ENCODE peak calls at places on chromosomes 12 and 14, in eight cellular contexts. One of them, this sample, is unnamed.

GRCh38 chr14:77307099-77307496 is 13.6 kb downstream of the POMT2 start:
- DNase-seq in PC-3: no peak
- DNase-seq in dorsolateral prefrontal cortex: peak
- DNase-seq in A673: no peak
- DNase-seq in endodermal cell: no peak
- DNase-seq in H1: no peak
- DNase-seq in psoas muscle: no peak
- DNase-seq in thoracic aorta: no peak
- DNase-seq in this sample: no peak

GRCh38 chr12:50066402-50066801 is 9.0 kb downstream of the ASIC1 start:
- DNase-seq in thoracic aorta: peak
- DNase-seq in endodermal cell: peak
- DNase-seq in psoas muscle: no peak
- DNase-seq in dorsolateral prefrontal cortex: no peak
- DNase-seq in PC-3: no peak
- DNase-seq in H1: no peak
- DNase-seq in A673: no peak
- DNase-seq in this sample: no peak

GRCh38 chr14:75519826-75520692 is 2.2 kb upstream of the BATF start:
- DNase-seq in A673: no peak
- DNase-seq in PC-3: peak
- DNase-seq in psoas muscle: no peak
- DNase-seq in endodermal cell: no peak
- DNase-seq in dorsolateral prefrontal cortex: no peak
- DNase-seq in thoracic aorta: no peak
- DNase-seq in H1: no peak
- DNase-seq in this sample: no peak

GRCh38 chr14:51442513-51443175 is 202.6 kb downstream of the TMX1 start:
- DNase-seq in psoas muscle: no peak
- DNase-seq in PC-3: peak
- DNase-seq in dorsolateral prefrontal cortex: no peak
- DNase-seq in endodermal cell: no peak
- DNase-seq in thoracic aorta: no peak
- DNase-seq in A673: no peak
- DNase-seq in H1: no peak
- DNase-seq in this sample: peak

GRCh38 chr14:30317729-30318128 is 241.2 kb upstream of the G2E3 start:
- DNase-seq in dorsolateral prefrontal cortex: no peak
- DNase-seq in PC-3: no peak
- DNase-seq in psoas muscle: no peak
- DNase-seq in endodermal cell: no peak
- DNase-seq in A673: no peak
- DNase-seq in H1: no peak
- DNase-seq in thoracic aorta: no peak
- DNase-seq in this sample: no peak

GRCh38 chr12:38880288-38880687 is 25.1 kb downstream of the CPNE8 start:
- DNase-seq in H1: no peak
- DNase-seq in PC-3: no peak
- DNase-seq in dorsolateral prefrontal cortex: no peak
- DNase-seq in thoracic aorta: no peak
- DNase-seq in A673: no peak
- DNase-seq in endodermal cell: no peak
- DNase-seq in psoas muscle: no peak
- DNase-seq in this sample: no peak

GRCh38 chr12:101889216-101889752 is 11.9 kb downstream of the DRAM1 start:
- DNase-seq in thoracic aorta: no peak
- DNase-seq in H1: no peak
- DNase-seq in psoas muscle: no peak
- DNase-seq in endodermal cell: no peak
- DNase-seq in PC-3: no peak
- DNase-seq in A673: no peak
- DNase-seq in dorsolateral prefrontal cortex: no peak
- DNase-seq in this sample: no peak

GRCh38 chr14:68590233-68590535 is 202.7 kb downstream of the ZFP36L1 start:
- DNase-seq in PC-3: no peak
- DNase-seq in dorsolateral prefrontal cortex: no peak
- DNase-seq in endodermal cell: no peak
- DNase-seq in H1: no peak
- DNase-seq in A673: no peak
- DNase-seq in thoracic aorta: no peak
- DNase-seq in psoas muscle: no peak
- DNase-seq in this sample: no peak

GRCh38 chr12:92502417-92503028 is 200.3 kb upstream of the PLEKHG7 start:
- DNase-seq in A673: no peak
- DNase-seq in H1: no peak
- DNase-seq in endodermal cell: no peak
- DNase-seq in dorsolateral prefrontal cortex: no peak
- DNase-seq in thoracic aorta: no peak
- DNase-seq in psoas muscle: no peak
- DNase-seq in PC-3: peak
- DNase-seq in this sample: no peak

GRCh38 chr12:11822071-11822818 is 172.8 kb downstream of the ETV6 start:
- DNase-seq in thoracic aorta: no peak
- DNase-seq in A673: peak
- DNase-seq in endodermal cell: no peak
- DNase-seq in H1: no peak
- DNase-seq in PC-3: no peak
- DNase-seq in dorsolateral prefrontal cortex: no peak
- DNase-seq in psoas muscle: no peak
- DNase-seq in this sample: peak

GRCh38 chr12:106903241-106903950 is 52.3 kb upstream of the TMEM263 start:
- DNase-seq in PC-3: peak
- DNase-seq in H1: peak
- DNase-seq in psoas muscle: peak
- DNase-seq in dorsolateral prefrontal cortex: no peak
- DNase-seq in A673: peak
- DNase-seq in thoracic aorta: peak
- DNase-seq in endodermal cell: peak
- DNase-seq in this sample: peak

GRCh38 chr12:131007031-131007793 is 53.5 kb downstream of the ADGRD1 start:
- DNase-seq in PC-3: no peak
- DNase-seq in thoracic aorta: no peak
- DNase-seq in endodermal cell: no peak
- DNase-seq in psoas muscle: peak
- DNase-seq in A673: no peak
- DNase-seq in H1: no peak
- DNase-seq in dorsolateral prefrontal cortex: peak
- DNase-seq in this sample: no peak

GRCh38 chr12:8699714-8700113 is 1.9 kb downstream of the RIMKLB start:
- DNase-seq in thoracic aorta: no peak
- DNase-seq in psoas muscle: no peak
- DNase-seq in A673: no peak
- DNase-seq in PC-3: no peak
- DNase-seq in endodermal cell: peak
- DNase-seq in dorsolateral prefrontal cortex: no peak
- DNase-seq in H1: no peak
- DNase-seq in this sample: no peak

GRCh38 chr12:106078358-106079025 is 60.3 kb downstream of the NUAK1 start:
- DNase-seq in dorsolateral prefrontal cortex: peak
- DNase-seq in thoracic aorta: peak
- DNase-seq in psoas muscle: peak
- DNase-seq in endodermal cell: peak
- DNase-seq in H1: no peak
- DNase-seq in PC-3: peak
- DNase-seq in A673: no peak
- DNase-seq in this sample: no peak

GRCh38 chr14:100285021-100285912 is 21.0 kb downstream of the SLC25A29 start:
- DNase-seq in PC-3: peak
- DNase-seq in thoracic aorta: no peak
- DNase-seq in H1: peak
- DNase-seq in A673: peak
- DNase-seq in dorsolateral prefrontal cortex: no peak
- DNase-seq in endodermal cell: peak
- DNase-seq in psoas muscle: peak
- DNase-seq in this sample: peak

GRCh38 chr12:90896164-90896563 is 58.8 kb downstream of the CCER1 start:
- DNase-seq in endodermal cell: peak
- DNase-seq in dorsolateral prefrontal cortex: no peak
- DNase-seq in thoracic aorta: no peak
- DNase-seq in H1: no peak
- DNase-seq in PC-3: peak
- DNase-seq in A673: no peak
- DNase-seq in psoas muscle: no peak
- DNase-seq in this sample: peak

GRCh38 chr12:47249719-47250506 is 170.2 kb upstream of the AMIGO2 start:
- DNase-seq in thoracic aorta: no peak
- DNase-seq in psoas muscle: no peak
- DNase-seq in endodermal cell: peak
- DNase-seq in A673: no peak
- DNase-seq in H1: no peak
- DNase-seq in PC-3: peak
- DNase-seq in dorsolateral prefrontal cortex: no peak
- DNase-seq in this sample: peak

GRCh38 chr12:116266631-116267349 is 10.7 kb downstream of the MED13L start:
- DNase-seq in H1: no peak
- DNase-seq in thoracic aorta: no peak
- DNase-seq in endodermal cell: no peak
- DNase-seq in A673: no peak
- DNase-seq in PC-3: no peak
- DNase-seq in dorsolateral prefrontal cortex: no peak
- DNase-seq in psoas muscle: no peak
- DNase-seq in this sample: no peak
- TF ChIP-seq CTCF in H1: no peak
- TF ChIP-seq CTCF in thoracic aorta: no peak
- TF ChIP-seq CTCF in endodermal cell: peak
- TF ChIP-seq CTCF in A673: no peak
- TF ChIP-seq CTCF in PC-3: no peak
- TF ChIP-seq CTCF in dorsolateral prefrontal cortex: no peak
- TF ChIP-seq CTCF in psoas muscle: no peak
- TF ChIP-seq CTCF in this sample: no peak

GRCh38 chr12:118830251-118830650 is 151.1 kb upstream of the SRRM4 start:
- DNase-seq in thoracic aorta: no peak
- DNase-seq in psoas muscle: no peak
- DNase-seq in H1: no peak
- DNase-seq in endodermal cell: no peak
- DNase-seq in A673: no peak
- DNase-seq in PC-3: no peak
- DNase-seq in dorsolateral prefrontal cortex: no peak
- DNase-seq in this sample: no peak
- H3K27ac ChIP-seq in thoracic aorta: no peak
- H3K27ac ChIP-seq in psoas muscle: no peak
- H3K27ac ChIP-seq in H1: no peak
- H3K27ac ChIP-seq in endodermal cell: no peak
- H3K27ac ChIP-seq in A673: no peak
- H3K27ac ChIP-seq in PC-3: no peak
- H3K27ac ChIP-seq in dorsolateral prefrontal cortex: peak
- H3K27ac ChIP-seq in this sample: no peak

GRCh38 chr12:95115641-95116040 is 42.2 kb upstream of the NR2C1 start:
- DNase-seq in A673: no peak
- DNase-seq in endodermal cell: no peak
- DNase-seq in psoas muscle: no peak
- DNase-seq in thoracic aorta: no peak
- DNase-seq in H1: no peak
- DNase-seq in dorsolateral prefrontal cortex: no peak
- DNase-seq in PC-3: peak
- DNase-seq in this sample: peak

GRCh38 chr12:95118138-95118787 is 44.8 kb upstream of the NR2C1 start:
- DNase-seq in H1: no peak
- DNase-seq in PC-3: peak
- DNase-seq in dorsolateral prefrontal cortex: no peak
- DNase-seq in A673: peak
- DNase-seq in endodermal cell: no peak
- DNase-seq in psoas muscle: no peak
- DNase-seq in thoracic aorta: no peak
- DNase-seq in this sample: peak

GRCh38 chr12:95116341-95116740 is 42.9 kb upstream of the NR2C1 start:
- DNase-seq in endodermal cell: no peak
- DNase-seq in dorsolateral prefrontal cortex: no peak
- DNase-seq in A673: no peak
- DNase-seq in PC-3: no peak
- DNase-seq in psoas muscle: no peak
- DNase-seq in H1: no peak
- DNase-seq in thoracic aorta: no peak
- DNase-seq in this sample: no peak

GRCh38 chr12:95116773-95117172 is 43.4 kb upstream of the NR2C1 start:
- DNase-seq in psoas muscle: no peak
- DNase-seq in dorsolateral prefrontal cortex: no peak
- DNase-seq in H1: no peak
- DNase-seq in thoracic aorta: no peak
- DNase-seq in PC-3: peak
- DNase-seq in endodermal cell: peak
- DNase-seq in A673: no peak
- DNase-seq in this sample: peak

DNA sequence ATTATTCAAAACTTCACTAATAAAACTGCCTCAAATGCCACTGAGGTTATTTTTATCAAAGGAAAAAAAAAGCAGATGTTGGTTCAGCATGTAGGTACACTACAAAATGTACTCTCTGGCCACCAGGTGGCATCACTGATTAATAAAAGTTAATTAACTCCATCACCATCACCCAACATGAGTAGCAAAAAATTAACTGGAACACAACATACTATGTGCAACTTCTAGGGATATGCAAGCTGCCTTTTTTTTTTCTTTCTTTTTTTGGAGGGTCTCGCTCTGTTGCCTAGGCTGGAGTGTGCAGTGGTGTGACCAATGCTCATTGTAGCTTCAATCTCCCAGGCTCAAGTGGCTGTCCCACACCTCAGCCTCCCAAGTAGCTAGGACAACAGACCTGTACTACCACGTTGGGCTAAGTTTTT is 43.8 kb upstream of the NR2C1 start:
- DNase-seq in PC-3: peak
- DNase-seq in H1: peak
- DNase-seq in psoas muscle: no peak
- DNase-seq in A673: peak
- DNase-seq in thoracic aorta: no peak
- DNase-seq in endodermal cell: peak
- DNase-seq in dorsolateral prefrontal cortex: peak
- DNase-seq in this sample: no peak
- TF ChIP-seq CTCF in PC-3: peak
- TF ChIP-seq CTCF in H1: no peak
- TF ChIP-seq CTCF in psoas muscle: peak
- TF ChIP-seq CTCF in A673: peak
- TF ChIP-seq CTCF in thoracic aorta: peak
- TF ChIP-seq CTCF in endodermal cell: peak
- TF ChIP-seq CTCF in dorsolateral prefrontal cortex: peak
- TF ChIP-seq CTCF in this sample: peak

DNA sequence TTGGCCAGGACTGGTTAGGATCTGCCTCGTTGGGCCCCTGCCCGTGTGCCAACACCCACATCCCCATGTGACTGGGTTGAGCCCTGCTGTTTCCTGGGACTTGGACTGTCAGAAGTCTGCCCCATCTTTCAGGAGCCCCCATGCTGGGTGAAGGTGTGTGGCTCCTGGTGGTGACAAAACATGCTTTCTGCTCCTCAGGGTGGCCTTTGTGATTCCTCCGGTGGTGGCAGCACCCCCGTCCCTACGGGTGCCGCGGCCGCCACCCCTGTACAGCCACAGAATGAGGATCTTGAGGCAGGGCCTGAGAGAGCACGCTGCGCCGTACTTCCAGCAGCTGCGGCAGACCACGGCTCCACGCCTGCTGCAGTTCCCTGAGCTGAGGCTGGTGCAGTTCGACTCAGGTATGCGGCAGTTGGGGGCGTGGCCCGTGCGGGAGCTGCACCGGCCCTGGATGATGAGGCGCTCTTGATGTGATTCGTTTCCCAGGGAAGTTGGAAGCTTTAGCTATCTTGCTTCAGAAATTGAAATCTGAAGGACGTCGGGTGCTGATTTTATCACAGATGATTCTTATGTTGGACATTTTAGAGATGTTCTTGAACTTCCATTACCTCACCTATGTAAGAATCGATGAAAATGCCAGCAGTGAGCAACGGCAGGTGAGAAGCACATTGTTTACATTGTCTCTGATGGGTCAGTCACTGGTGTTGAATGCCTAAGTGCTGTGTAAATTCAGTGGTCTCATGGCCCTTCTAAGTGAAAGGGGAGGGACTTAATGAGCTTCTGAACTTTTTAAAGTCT is 80.0 kb downstream of the EP400 start:
- DNase-seq in dorsolateral prefrontal cortex: no peak
- DNase-seq in endodermal cell: peak
- DNase-seq in PC-3: peak
- DNase-seq in thoracic aorta: no peak
- DNase-seq in A673: no peak
- DNase-seq in psoas muscle: no peak
- DNase-seq in H1: no peak
- DNase-seq in this sample: no peak
- H3K27ac ChIP-seq in dorsolateral prefrontal cortex: peak
- H3K27ac ChIP-seq in endodermal cell: no peak
- H3K27ac ChIP-seq in PC-3: peak
- H3K27ac ChIP-seq in thoracic aorta: no peak
- H3K27ac ChIP-seq in A673: no peak
- H3K27ac ChIP-seq in psoas muscle: peak
- H3K27ac ChIP-seq in H1: no peak
- H3K27ac ChIP-seq in this sample: no peak